ENCODE peak calls at places on chromosome 2, in five cellular contexts. One of them, this sample, is unnamed.

GRCh38 chr2:45273412-45274189 is 264.3 kb upstream of the SIX2 start:
- DNase-seq in mammary epithelial cell: no peak
- DNase-seq in H1: no peak
- DNase-seq in GM23338: no peak
- DNase-seq in PC-3: peak
- DNase-seq in this sample: no peak

GRCh38 chr2:39649491-39649890 is 16.2 kb upstream of the TMEM178A start:
- DNase-seq in H1: no peak
- DNase-seq in mammary epithelial cell: no peak
- DNase-seq in PC-3: no peak
- DNase-seq in GM23338: no peak
- DNase-seq in this sample: no peak

GRCh38 chr2:197909377-197909776 is 105.0 kb downstream of the PLCL1 start:
- DNase-seq in mammary epithelial cell: peak
- DNase-seq in H1: no peak
- DNase-seq in GM23338: no peak
- DNase-seq in PC-3: peak
- DNase-seq in this sample: peak

GRCh38 chr2:10549621-10550020 is 101.5 kb upstream of the ODC1 start:
- DNase-seq in mammary epithelial cell: no peak
- DNase-seq in H1: no peak
- DNase-seq in GM23338: no peak
- DNase-seq in PC-3: no peak
- DNase-seq in this sample: no peak

GRCh38 chr2:72062336-72062735 is 85.3 kb downstream of the CYP26B1 start:
- DNase-seq in PC-3: no peak
- DNase-seq in mammary epithelial cell: no peak
- DNase-seq in GM23338: no peak
- DNase-seq in H1: no peak
- DNase-seq in this sample: no peak

GRCh38 chr2:148965596-148966431 is 72.7 kb upstream of the LYPD6B start:
- DNase-seq in H1: no peak
- DNase-seq in mammary epithelial cell: no peak
- DNase-seq in PC-3: no peak
- DNase-seq in GM23338: no peak
- DNase-seq in this sample: no peak

GRCh38 chr2:148756292-148756975 is 111.9 kb downstream of the EPC2 start:
- DNase-seq in H1: no peak
- DNase-seq in PC-3: peak
- DNase-seq in mammary epithelial cell: peak
- DNase-seq in GM23338: no peak
- DNase-seq in this sample: no peak

GRCh38 chr2:110702514-110702913 is 24.7 kb upstream of the BUB1 start:
- DNase-seq in PC-3: no peak
- DNase-seq in H1: no peak
- DNase-seq in GM23338: no peak
- DNase-seq in mammary epithelial cell: no peak
- DNase-seq in this sample: no peak

GRCh38 chr2:62143696-62144095 is 52.2 kb upstream of the B3GNT2 start:
- DNase-seq in H1: no peak
- DNase-seq in PC-3: no peak
- DNase-seq in mammary epithelial cell: peak
- DNase-seq in GM23338: no peak
- DNase-seq in this sample: no peak

GRCh38 chr2:137167651-137168050 is 402.3 kb downstream of the THSD7B start:
- DNase-seq in H1: no peak
- DNase-seq in GM23338: no peak
- DNase-seq in mammary epithelial cell: no peak
- DNase-seq in PC-3: no peak
- DNase-seq in this sample: no peak

GRCh38 chr2:208440716-208441115 is 34.1 kb downstream of the PTH2R start:
- DNase-seq in GM23338: peak
- DNase-seq in PC-3: no peak
- DNase-seq in H1: no peak
- DNase-seq in mammary epithelial cell: no peak
- DNase-seq in this sample: no peak

GRCh38 chr2:145985517-145985916 is 1465.6 kb upstream of the ZEB2 start:
- DNase-seq in PC-3: no peak
- DNase-seq in GM23338: no peak
- DNase-seq in mammary epithelial cell: no peak
- DNase-seq in H1: no peak
- DNase-seq in this sample: peak

GRCh38 chr2:3622967-3623366 is 28.1 kb downstream of the COLEC11 start:
- DNase-seq in mammary epithelial cell: no peak
- DNase-seq in PC-3: no peak
- DNase-seq in GM23338: no peak
- DNase-seq in H1: no peak
- DNase-seq in this sample: no peak

GRCh38 chr2:157785866-157786662 is 90.1 kb downstream of the ACVR1 start:
- DNase-seq in mammary epithelial cell: peak
- DNase-seq in H1: no peak
- DNase-seq in PC-3: peak
- DNase-seq in GM23338: no peak
- DNase-seq in this sample: no peak

GRCh38 chr2:178193496-178193822 is 853 bp upstream of the OSBPL6 start:
- DNase-seq in mammary epithelial cell: no peak
- DNase-seq in GM23338: no peak
- DNase-seq in PC-3: peak
- DNase-seq in H1: no peak
- DNase-seq in this sample: no peak

GRCh38 chr2:218873359-218874194 is 7.1 kb upstream of the WNT10A start:
- DNase-seq in mammary epithelial cell: no peak
- DNase-seq in GM23338: peak
- DNase-seq in PC-3: no peak
- DNase-seq in H1: no peak
- DNase-seq in this sample: no peak
- TF ChIP-seq EZH2 in mammary epithelial cell: no peak
- TF ChIP-seq EZH2 in GM23338: peak
- TF ChIP-seq EZH2 in PC-3: no peak
- TF ChIP-seq EZH2 in H1: peak
- TF ChIP-seq EZH2 in this sample: peak

GRCh38 chr2:96530144-96530430 is 6.5 kb upstream of the ARID5A start:
- DNase-seq in PC-3: no peak
- DNase-seq in mammary epithelial cell: no peak
- DNase-seq in H1: no peak
- DNase-seq in GM23338: no peak
- DNase-seq in this sample: no peak

GRCh38 chr2:96527990-96528679 is 8.4 kb upstream of the ARID5A start:
- DNase-seq in GM23338: no peak
- DNase-seq in mammary epithelial cell: no peak
- DNase-seq in H1: no peak
- DNase-seq in PC-3: no peak
- DNase-seq in this sample: peak

GRCh38 chr2:96528680-96529375 is 7.7 kb upstream of the ARID5A start:
- DNase-seq in mammary epithelial cell: no peak
- DNase-seq in PC-3: no peak
- DNase-seq in H1: no peak
- DNase-seq in GM23338: no peak
- DNase-seq in this sample: no peak

GRCh38 chr2:96530474-96531357 is 5.8 kb upstream of the ARID5A start:
- DNase-seq in GM23338: no peak
- DNase-seq in H1: no peak
- DNase-seq in mammary epithelial cell: no peak
- DNase-seq in PC-3: no peak
- DNase-seq in this sample: no peak

DNA sequence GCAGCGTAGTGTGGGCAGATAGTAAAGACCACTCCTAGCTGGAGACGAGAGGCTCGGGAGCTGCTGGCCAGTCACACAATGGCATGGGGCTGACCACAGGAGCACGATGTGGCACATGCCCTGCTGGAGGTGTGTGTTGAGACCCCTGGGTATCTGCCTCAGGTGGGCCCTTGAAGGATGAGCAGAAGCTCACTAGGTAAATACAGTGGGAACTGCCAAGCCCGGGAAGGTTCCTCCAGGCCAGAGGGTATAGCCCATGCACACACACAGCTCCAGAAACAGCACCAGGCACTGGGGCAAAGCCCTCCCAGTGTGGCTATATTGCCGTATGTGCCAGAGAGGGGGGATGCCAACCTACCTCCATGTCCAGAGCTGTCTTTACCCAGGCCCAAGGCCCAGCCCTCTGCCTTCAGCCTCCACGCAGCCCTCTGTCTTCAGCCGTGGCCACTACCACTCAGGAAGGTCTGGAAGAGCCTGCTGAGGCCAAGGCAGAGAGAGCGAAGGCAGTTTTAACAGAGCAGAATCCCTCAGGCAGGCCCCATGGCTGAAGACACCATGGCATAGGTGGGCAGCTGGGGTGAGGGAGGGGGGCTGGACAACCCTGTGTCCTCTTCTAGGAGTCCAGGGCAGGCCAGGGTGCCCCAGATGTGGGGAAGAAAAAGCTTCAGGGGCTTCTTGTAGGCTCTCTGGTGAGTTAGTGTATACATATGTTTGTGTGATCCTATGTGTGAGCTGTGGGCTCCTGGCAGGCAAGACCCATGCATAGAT is 7.0 kb upstream of the ARID5A start:
- DNase-seq in mammary epithelial cell: no peak
- DNase-seq in PC-3: no peak
- DNase-seq in GM23338: no peak
- DNase-seq in H1: no peak
- DNase-seq in this sample: no peak
- TF ChIP-seq EZH2 in mammary epithelial cell: no peak
- TF ChIP-seq EZH2 in PC-3: no peak
- TF ChIP-seq EZH2 in GM23338: no peak
- TF ChIP-seq EZH2 in H1: no peak
- TF ChIP-seq EZH2 in this sample: no peak

GRCh38 chr2:218871345-218872302 is 9.0 kb upstream of the WNT10A start:
- DNase-seq in mammary epithelial cell: no peak
- DNase-seq in H1: no peak
- DNase-seq in PC-3: no peak
- DNase-seq in GM23338: no peak
- DNase-seq in this sample: no peak

GRCh38 chr2:218869064-218869463 is 9.5 kb downstream of the WNT6 start:
- DNase-seq in GM23338: no peak
- DNase-seq in H1: no peak
- DNase-seq in mammary epithelial cell: no peak
- DNase-seq in PC-3: no peak
- DNase-seq in this sample: no peak

GRCh38 chr2:218867900-218868299 is 8.3 kb downstream of the WNT6 start:
- DNase-seq in PC-3: no peak
- DNase-seq in H1: no peak
- DNase-seq in GM23338: no peak
- DNase-seq in mammary epithelial cell: no peak
- DNase-seq in this sample: no peak

GRCh38 chr2:218872645-218873358 is 7.8 kb upstream of the WNT10A start:
- DNase-seq in H1: no peak
- DNase-seq in GM23338: peak
- DNase-seq in mammary epithelial cell: no peak
- DNase-seq in PC-3: no peak
- DNase-seq in this sample: no peak

DNA sequence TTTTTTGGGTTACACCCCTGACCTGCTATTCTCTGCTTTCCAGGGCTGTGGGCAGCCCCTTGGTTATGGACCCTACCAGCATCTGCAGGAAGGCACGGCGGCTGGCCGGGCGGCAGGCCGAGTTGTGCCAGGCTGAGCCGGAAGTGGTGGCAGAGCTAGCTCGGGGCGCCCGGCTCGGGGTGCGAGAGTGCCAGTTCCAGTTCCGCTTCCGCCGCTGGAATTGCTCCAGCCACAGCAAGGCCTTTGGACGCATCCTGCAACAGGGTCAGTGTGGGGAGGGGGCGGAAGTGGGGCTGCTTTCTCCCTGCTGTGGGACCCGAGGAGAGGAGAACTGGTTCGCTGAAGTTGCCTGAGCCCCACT is 9.7 kb upstream of the WNT10A start:
- DNase-seq in PC-3: no peak
- DNase-seq in GM23338: no peak
- DNase-seq in mammary epithelial cell: no peak
- DNase-seq in H1: no peak
- DNase-seq in this sample: no peak
- TF ChIP-seq EZH2 in PC-3: no peak
- TF ChIP-seq EZH2 in GM23338: peak
- TF ChIP-seq EZH2 in mammary epithelial cell: no peak
- TF ChIP-seq EZH2 in H1: no peak
- TF ChIP-seq EZH2 in this sample: no peak

GRCh38 chr2:86790828-86791561 is at the start of gene CD8A:
- DNase-seq in H1: no peak
- DNase-seq in GM23338: peak
- DNase-seq in PC-3: no peak
- DNase-seq in mammary epithelial cell: no peak
- DNase-seq in this sample: no peak
- TF ChIP-seq EZH2 in H1: no peak
- TF ChIP-seq EZH2 in GM23338: peak
- TF ChIP-seq EZH2 in PC-3: no peak
- TF ChIP-seq EZH2 in mammary epithelial cell: peak
- TF ChIP-seq EZH2 in this sample: peak

GRCh38 chr2:144519934-144520717 is at the start of gene ZEB2:
- DNase-seq in mammary epithelial cell: no peak
- DNase-seq in H1: no peak
- DNase-seq in PC-3: peak
- DNase-seq in GM23338: peak
- DNase-seq in this sample: peak
- TF ChIP-seq EZH2 in mammary epithelial cell: no peak
- TF ChIP-seq EZH2 in H1: no peak
- TF ChIP-seq EZH2 in PC-3: no peak
- TF ChIP-seq EZH2 in GM23338: peak
- TF ChIP-seq EZH2 in this sample: no peak

GRCh38 chr2:232386490-232386739 is 7.9 kb downstream of the ALPP start:
- DNase-seq in mammary epithelial cell: no peak
- DNase-seq in PC-3: no peak
- DNase-seq in GM23338: peak
- DNase-seq in H1: no peak
- DNase-seq in this sample: no peak
- TF ChIP-seq EZH2 in mammary epithelial cell: peak
- TF ChIP-seq EZH2 in PC-3: no peak
- TF ChIP-seq EZH2 in GM23338: no peak
- TF ChIP-seq EZH2 in H1: no peak
- TF ChIP-seq EZH2 in this sample: no peak

DNA sequence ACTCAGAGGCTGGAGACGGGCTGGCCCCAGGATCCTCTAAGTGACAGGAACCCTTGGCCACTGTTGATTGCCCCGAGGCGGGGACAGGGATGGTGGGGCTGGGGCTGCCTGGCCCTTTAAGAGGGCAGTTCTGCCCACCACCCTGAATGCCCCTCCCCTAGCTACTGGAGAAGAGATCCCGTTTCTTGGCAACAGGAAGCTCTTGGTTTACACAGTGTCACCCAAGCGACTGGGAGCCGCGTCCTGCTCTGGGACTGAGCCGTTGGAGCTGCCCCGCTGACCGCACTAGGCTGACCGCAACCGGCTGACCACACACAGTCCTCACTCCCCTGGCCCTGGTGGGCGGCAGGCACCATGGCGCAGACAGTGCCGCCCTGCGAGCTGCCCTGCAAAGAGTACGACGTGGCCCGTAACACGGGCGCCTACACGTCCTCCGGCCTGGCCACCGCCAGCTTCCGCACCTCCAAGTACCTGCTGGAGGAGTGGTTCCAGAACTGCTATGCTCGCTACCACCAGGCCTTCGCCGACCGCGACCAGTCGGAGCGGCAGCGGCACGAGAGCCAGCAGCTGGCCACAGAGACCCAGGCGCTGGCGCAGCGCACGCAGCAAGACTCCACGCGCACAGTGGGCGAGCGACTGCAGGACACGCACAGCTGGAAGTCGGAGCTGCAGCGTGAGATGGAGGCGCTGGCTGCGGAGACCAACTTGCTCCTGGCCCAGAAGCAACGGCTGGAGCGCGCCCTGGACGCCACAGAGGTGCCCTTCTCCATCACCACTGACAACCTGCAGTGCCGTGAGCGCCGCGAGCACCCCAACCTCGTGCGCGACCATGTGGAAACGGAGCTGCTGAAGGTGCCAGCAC is at the start of gene TEKT4:
- DNase-seq in GM23338: peak
- DNase-seq in mammary epithelial cell: no peak
- DNase-seq in PC-3: peak
- DNase-seq in H1: no peak
- DNase-seq in this sample: no peak
- TF ChIP-seq EZH2 in GM23338: peak
- TF ChIP-seq EZH2 in mammary epithelial cell: no peak
- TF ChIP-seq EZH2 in PC-3: peak
- TF ChIP-seq EZH2 in H1: no peak
- TF ChIP-seq EZH2 in this sample: no peak

This sample was measured in endothelial cell of umbilical vein.